ENCODE peak calls at places on chromosomes 5 and 9, in five cellular contexts. Q, M, E, Y and B are unnamed samples.
A peak's percentile ranks its signal among the peaks of the same experiment; 100 is the strongest.

GRCh38 chr9:114098021-114098659 is 952 bp downstream of the KIF12 start:
- DNase-seq in M (no peak), E (peak; percentile 23), Y (no peak), Q (peak; percentile 81), B (no peak)

GRCh38 chr5:5481206-5481605 is 58.7 kb downstream of the ICE1 start:
- DNase-seq in M (no peak), E (no peak), Y (no peak), Q (no peak), B (no peak)

GRCh38 chr5:56460681-56461191 is 227.6 kb upstream of the ANKRD55 start:
- DNase-seq in M (peak; percentile 58), Q (no peak), Y (no peak), E (no peak), B (no peak)

GRCh38 chr5:7597058-7597457 is 201.1 kb downstream of the ADCY2 start:
- DNase-seq in Q (no peak), E (no peak), M (no peak), Y (no peak), B (no peak)

GRCh38 chr5:95283022-95283615 is 1.8 kb downstream of the MCTP1 start:
- DNase-seq in Y (no peak), M (no peak), Q (no peak), E (no peak), B (no peak)

GRCh38 chr9:12680757-12681156 is 12.4 kb upstream of the TYRP1 start:
- DNase-seq in Y (no peak), M (no peak), Q (no peak), E (no peak), B (no peak)

GRCh38 chr5:39740404-39740803 is 315.6 kb upstream of the DAB2 start:
- DNase-seq in E (no peak), Y (no peak), M (no peak), Q (no peak), B (no peak)

GRCh38 chr9:127637322-127637847 is 25.3 kb downstream of the STXBP1 start:
- DNase-seq in E (no peak), Q (no peak), M (peak; percentile 38), Y (no peak), B (no peak)

GRCh38 chr9:100011062-100011681 is 87.6 kb downstream of the ERP44 start:
- DNase-seq in Y (no peak), E (peak; percentile 59), M (peak; percentile 59), Q (peak; percentile 60), B (peak; percentile 51)

GRCh38 chr9:129166962-129167557 is 11.0 kb downstream of the IER5L start:
- DNase-seq in E (peak; percentile 63), M (peak; percentile 58), Y (no peak), Q (peak; percentile 89), B (no peak)

GRCh38 chr5:168528521-168529360 is at the start of gene FBLL1:
- DNase-seq in Q (peak; percentile 53), E (no peak), Y (no peak), M (peak; percentile 19), B (no peak)

GRCh38 chr9:114314881-114315722 is 7.8 kb upstream of the ORM1 start:
- DNase-seq in E (no peak), Y (no peak), Q (no peak), M (no peak), B (no peak)

GRCh38 chr9:115109486-115109885 is 8.5 kb downstream of the TNC start:
- DNase-seq in Y (no peak), Q (no peak), E (no peak), M (no peak), B (no peak)

GRCh38 chr5:107466233-107466769 is 204.4 kb downstream of the EFNA5 start:
- DNase-seq in E (no peak), Q (no peak), Y (no peak), M (no peak), B (no peak)

GRCh38 chr5:176388003-176388340 is 426 bp downstream of the NOP16 start:
- DNase-seq in E (no peak), Q (peak; percentile 69), Y (no peak), M (peak; percentile 31), B (no peak)

GRCh38 chr9:108836771-108837170 is 19.0 kb downstream of the ACTL7B start:
- DNase-seq in E (no peak), Y (no peak), Q (no peak), M (no peak), B (no peak)

GRCh38 chr5:180050106-180050929 is 21.2 kb downstream of the RNF130 start:
- DNase-seq in Y (no peak), E (no peak), Q (no peak), M (peak; percentile 13), B (no peak)

GRCh38 chr5:107404595-107405366 is 266.0 kb downstream of the EFNA5 start:
- DNase-seq in M (no peak), E (no peak), Q (no peak), Y (no peak), B (no peak)

GRCh38 chr9:128807827-128808226 is 10.5 kb upstream of the ENDOG start:
- DNase-seq in E (no peak), Q (no peak), M (no peak), Y (no peak), B (no peak)

GRCh38 chr9:125763373-125763772 is 16.2 kb downstream of the PBX3 start:
- DNase-seq in Q (no peak), E (no peak), M (peak; percentile 20), Y (no peak), B (no peak)

GRCh38 chr5:157172408-157172807 is 6.3 kb upstream of the GARIN3 start:
- DNase-seq in M (no peak), Y (no peak), E (no peak), Q (no peak), B (no peak)

GRCh38 chr5:1396029-1396816 is 49.0 kb downstream of the SLC6A3 start:
- DNase-seq in Q (no peak), Y (no peak), M (no peak), E (no peak), B (no peak)

GRCh38 chr9:127561491-127562270 is 50.4 kb upstream of the STXBP1 start:
- DNase-seq in Y (no peak), Q (peak; percentile 75), M (no peak), E (peak; percentile 97), B (peak; percentile 84)

GRCh38 chr5:178246736-178247135 is 14.1 kb upstream of the PHYKPL start:
- DNase-seq in Q (no peak), Y (no peak), M (no peak), E (no peak), B (no peak)

GRCh38 chr5:98065261-98065909 is 708.1 kb upstream of the RGMB start:
- DNase-seq in M (no peak), E (no peak), Q (no peak), Y (no peak), B (no peak)

GRCh38 chr5:135708481-135708880 is 126.0 kb upstream of the SLC25A48 start:
- DNase-seq in Q (no peak), M (no peak), Y (no peak), E (no peak), B (no peak)

DNA sequence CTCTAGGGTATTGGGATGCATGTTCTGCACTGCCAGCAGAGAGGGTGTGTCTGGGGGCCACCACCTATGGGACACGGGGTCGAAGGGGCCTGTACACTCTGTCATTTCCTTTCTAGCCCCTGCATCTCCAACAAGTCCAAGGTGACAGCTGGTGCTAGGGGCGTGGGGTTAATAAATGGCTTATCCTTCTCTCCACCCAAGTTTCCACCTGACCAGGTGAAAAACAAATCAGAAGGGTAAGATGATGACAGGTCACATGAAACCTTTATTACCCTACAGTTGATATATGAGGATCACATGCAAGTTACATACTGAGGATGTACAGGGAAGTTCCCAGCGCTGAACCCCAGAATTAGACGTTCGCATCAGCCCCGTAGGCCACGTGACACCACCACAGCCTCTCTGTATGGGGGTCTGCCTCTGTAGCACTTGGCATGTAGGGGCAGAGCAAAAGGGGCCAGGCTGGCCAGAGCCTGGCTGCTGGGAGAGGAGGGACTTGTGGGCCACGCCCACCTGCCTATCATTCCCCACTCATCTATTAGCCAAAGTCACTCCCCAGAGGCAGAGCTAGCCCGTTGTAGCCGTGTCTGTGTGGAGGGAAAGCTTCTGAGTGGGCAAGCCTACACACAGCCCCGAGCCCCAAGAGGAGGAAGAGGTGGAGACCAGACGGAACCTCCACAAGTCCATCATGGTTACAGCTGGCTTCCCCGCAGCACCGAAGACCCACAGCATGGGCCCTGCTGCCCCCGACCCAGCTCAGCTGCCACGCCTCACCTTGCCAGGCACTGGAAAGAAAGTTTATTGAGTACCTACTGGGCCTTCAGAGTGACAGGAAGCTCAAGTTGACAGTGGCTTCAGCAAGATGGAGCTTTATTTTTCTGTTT is 2.2 kb downstream of the TMEM141 start:
- DNase-seq in Y (no peak), E (no peak), Q (peak; percentile 46), M (peak; percentile 49), B (no peak)
- H3K4me3 ChIP-seq in Y (no peak overlapping the region), E (no peak overlapping the region), Q (no peak overlapping the region), M (peak overlapping the region; percentile 98), B (no peak overlapping the region)

GRCh38 chr9:81032831-81033230 is 656.5 kb downstream of the TLE1 start:
- DNase-seq in Y (no peak), E (no peak), M (no peak), Q (no peak), B (no peak)
- H3K9ac ChIP-seq in Y (no peak overlapping the region), E (no peak overlapping the region), M (no peak overlapping the region), Q (no peak overlapping the region), B (no peak overlapping the region)

GRCh38 chr5:69242215-69242927 is 7.7 kb downstream of the CDK7 start:
- DNase-seq in M (no peak), E (no peak), Q (no peak), Y (no peak), B (no peak)

GRCh38 chr5:69234457-69235268 is at the start of gene CDK7:
- DNase-seq in M (peak; percentile 86), E (peak; percentile 85), Q (peak; percentile 94), Y (peak; percentile 41), B (peak; percentile 74)

GRCh38 chr5:69237877-69238276 is 3.2 kb downstream of the CDK7 start:
- DNase-seq in Y (no peak), M (no peak), E (no peak), Q (no peak), B (no peak)

DNA sequence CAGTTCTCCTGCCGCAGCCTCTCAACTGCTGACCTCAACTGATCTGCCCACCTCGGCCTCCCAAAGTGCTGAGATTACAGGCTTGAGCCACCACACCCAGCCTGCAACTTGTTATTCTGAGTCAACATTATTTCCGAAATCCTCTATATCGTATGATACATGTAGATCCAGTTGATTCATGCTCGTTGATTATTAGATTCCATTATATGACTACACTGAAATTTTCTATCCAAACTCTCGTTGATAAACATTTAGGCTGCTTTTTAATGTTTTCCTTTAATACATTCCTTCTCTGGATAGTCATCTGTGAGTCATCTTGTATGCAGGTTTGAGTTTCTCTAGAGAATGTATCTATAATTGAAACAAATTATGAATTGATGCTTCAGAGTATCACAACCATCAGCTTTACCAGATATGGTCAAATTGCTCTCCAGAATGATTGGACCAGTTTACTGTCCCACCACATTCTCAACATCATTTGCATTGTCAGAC is 4.1 kb downstream of the CDK7 start:
- DNase-seq in Y (no peak), M (no peak), Q (no peak), E (peak; percentile 71), B (no peak)
- TF ChIP-seq ZNF274 in Y (no peak), M (no peak), Q (no peak), E (no peak), B (no peak)

GRCh38 chr9:37026936-37027581 is 7.0 kb downstream of the PAX5 start:
- DNase-seq in M (no peak), E (no peak), Q (no peak), Y (no peak), B (no peak)

GRCh38 chr9:37028425-37029031 is 5.5 kb downstream of the PAX5 start:
- DNase-seq in E (no peak), M (no peak), Q (no peak), Y (no peak), B (no peak)

GRCh38 chr9:37027582-37028424 is 6.3 kb downstream of the PAX5 start:
- DNase-seq in E (peak; percentile 92), M (peak; percentile 86), Q (peak; percentile 98), Y (peak; percentile 88), B (peak; percentile 94)

GRCh38 chr9:37025381-37026084 is 8.5 kb downstream of the PAX5 start:
- DNase-seq in Q (no peak), Y (no peak), M (no peak), E (no peak), B (no peak)

GRCh38 chr9:37026085-37026935 is 7.8 kb downstream of the PAX5 start:
- DNase-seq in E (no peak), Y (no peak), Q (no peak), M (no peak), B (no peak)
- H3K4me3 ChIP-seq in E (no peak overlapping the region), Y (peak overlapping the region; percentile 57), Q (no peak overlapping the region), M (no peak overlapping the region), B (peak overlapping the region; percentile 40)